ENCODE peak calls at places on chromosomes 2 and 18, in four cellular contexts. O, E, P and J are unnamed samples. For H3K27me3, the result is how much of the 10 kb centered on the place peaks cover.

GRCh38 chr2:210503622-210504300 is 27.2 kb upstream of the LANCL1 start:
- DNase-seq in P (no peak), O (no peak), E (no peak), J (no peak)

GRCh38 chr2:235582081-235582686 is 88.3 kb downstream of the AGAP1 start:
- DNase-seq in E (no peak), P (no peak), O (no peak), J (no peak)

GRCh38 chr2:212711851-212712250 is 173.2 kb upstream of the ERBB4 start:
- DNase-seq in O (no peak), P (no peak), E (no peak), J (no peak)

GRCh38 chr18:2082676-2083075 is 488.6 kb downstream of the METTL4 start:
- DNase-seq in E (no peak), P (no peak), O (no peak), J (no peak)

GRCh38 chr2:19140463-19141208 is 217.8 kb downstream of the OSR1 start:
- DNase-seq in O (no peak), P (no peak), E (no peak), J (no peak)

GRCh38 chr2:231397011-231397927 is 1.8 kb downstream of the B3GNT7 start:
- DNase-seq in O (no peak), E (no peak), P (no peak), J (no peak)

GRCh38 chr2:6934329-6934728 is 17.1 kb downstream of the RNF144A start:
- DNase-seq in O (no peak), P (no peak), E (no peak), J (no peak)

GRCh38 chr2:45072862-45073237 is 63.6 kb upstream of the SIX2 start:
- DNase-seq in E (no peak), O (no peak), P (no peak), J (no peak)

GRCh38 chr2:170824526-170825015 is 7.9 kb downstream of the GAD1 start:
- DNase-seq in P (no peak), O (no peak), E (no peak), J (no peak)

GRCh38 chr18:62838475-62839098 is 123.2 kb downstream of the PHLPP1 start:
- DNase-seq in O (no peak), P (no peak), E (peak), J (no peak)

GRCh38 chr18:76450912-76451421 is 44.1 kb downstream of the ZNF516 start:
- DNase-seq in P (no peak), O (no peak), E (peak), J (peak)

GRCh38 chr2:176642074-176642473 is 372.8 kb downstream of the MTX2 start:
- DNase-seq in O (no peak), P (no peak), E (peak), J (no peak)

GRCh38 chr2:215553946-215554345 is 118.1 kb upstream of the FN1 start:
- DNase-seq in P (no peak), O (no peak), E (no peak), J (no peak)

GRCh38 chr2:65537651-65538385 is 105.4 kb upstream of the SPRED2 start:
- DNase-seq in E (no peak), P (no peak), O (no peak), J (no peak)

GRCh38 chr2:152647417-152648010 is 69.7 kb downstream of the PRPF40A start:
- DNase-seq in P (peak), O (peak), E (no peak), J (peak)

GRCh38 chr18:10228380-10228779 is 226.1 kb upstream of the APCDD1 start:
- DNase-seq in P (no peak), E (no peak), O (no peak), J (no peak)

GRCh38 chr2:54465143-54465542 is 9.0 kb downstream of the SPTBN1 start:
- DNase-seq in P (no peak), E (no peak), O (no peak), J (no peak)

GRCh38 chr2:109531221-109531620 is 82.5 kb downstream of the SEPTIN10 start:
- DNase-seq in O (no peak), E (no peak), P (no peak), J (no peak)

GRCh38 chr2:66688951-66689350 is 254.0 kb downstream of the MEIS1 start:
- DNase-seq in E (no peak), O (no peak), P (no peak), J (no peak)

GRCh38 chr2:136131961-136132839 is 14.3 kb upstream of the CXCR4 start:
- DNase-seq in P (no peak), E (peak), O (peak), J (no peak)

GRCh38 chr2:131047920-131048560 is 45.2 kb downstream of the FAM168B start:
- DNase-seq in O (no peak), P (no peak), E (no peak), J (no peak)

GRCh38 chr2:99707592-99707991 is 217.8 kb upstream of the REV1 start:
- DNase-seq in E (no peak), O (no peak), P (no peak), J (no peak)

GRCh38 chr2:238644095-238645081 is 203.5 kb upstream of the TWIST2 start:
- DNase-seq in P (no peak), E (no peak), O (no peak), J (no peak)

GRCh38 chr2:26575836-26576564 is 65.2 kb downstream of the CIB4 start:
- DNase-seq in E (no peak), O (no peak), P (no peak), J (no peak)

GRCh38 chr2:209629622-209630021 is 142.0 kb upstream of the UNC80 start:
- DNase-seq in E (no peak), P (no peak), O (no peak), J (no peak)

GRCh38 chr2:17148298-17149228 is 369.7 kb downstream of the RAD51AP2 start:
- DNase-seq in P (no peak), O (peak), E (no peak), J (peak)

GRCh38 chr2:130908832-130909231 is 72.1 kb downstream of the ARHGEF4 start:
- DNase-seq in O (no peak), E (no peak), P (no peak), J (no peak)

GRCh38 chr2:197013098-197013497 is 86.6 kb upstream of the PGAP1 start:
- DNase-seq in P (no peak), O (no peak), E (no peak), J (no peak)

GRCh38 chr2:41283079-41283765 is 764.6 kb upstream of the PKDCC start:
- DNase-seq in P (no peak), O (no peak), E (no peak), J (no peak)

GRCh38 chr2:235728401-235729181 is 234.7 kb downstream of the AGAP1 start:
- DNase-seq in E (no peak), P (no peak), O (no peak), J (no peak)

GRCh38 chr2:85886585-85886984 is 2.2 kb downstream of the ST3GAL5 start:
- DNase-seq in E (no peak), O (no peak), P (peak), J (peak)

GRCh38 chr2:34102359-34102758 is 503.3 kb upstream of the FAM98A start:
- DNase-seq in E (no peak), P (no peak), O (no peak), J (no peak)

DNA sequence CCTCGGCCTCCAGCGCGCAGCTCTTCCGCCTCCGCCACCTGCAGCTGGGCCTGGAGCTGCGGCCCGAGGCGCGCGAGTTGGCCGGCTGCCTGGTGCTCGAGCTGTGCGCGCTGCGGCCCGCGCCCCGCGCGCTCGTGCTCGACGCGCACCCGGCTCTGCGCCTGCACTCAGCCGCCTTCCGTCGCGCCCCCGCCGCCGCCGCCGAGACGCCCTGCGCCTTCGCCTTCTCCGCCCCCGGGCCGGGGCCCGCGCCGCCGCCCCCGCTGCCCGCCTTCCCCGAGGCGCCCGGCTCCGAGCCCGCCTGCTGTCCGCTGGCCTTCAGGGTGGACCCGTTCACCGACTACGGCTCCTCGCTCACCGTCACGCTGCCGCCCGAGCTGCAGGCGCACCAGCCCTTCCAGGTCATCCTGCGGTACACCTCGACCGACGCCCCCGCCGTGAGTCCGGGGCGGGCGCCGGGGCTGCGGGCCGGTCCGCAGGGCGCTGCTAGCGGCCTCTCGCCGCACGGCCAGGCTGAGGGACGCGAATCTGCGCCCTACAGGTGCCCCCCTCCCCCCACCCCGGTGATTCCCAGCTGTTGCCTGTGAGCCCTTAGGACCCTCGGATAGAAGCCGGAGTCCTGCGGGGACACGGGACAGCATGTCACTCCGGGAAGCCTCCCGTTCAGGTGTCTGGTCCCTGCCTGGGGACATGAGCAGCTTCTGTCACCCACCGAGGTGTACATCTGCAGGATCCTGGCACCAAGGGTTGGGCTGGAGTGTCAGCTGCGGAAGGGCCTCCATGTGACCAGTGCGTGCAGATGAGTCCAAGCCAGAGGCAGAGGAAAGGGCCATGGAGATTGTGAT is 616 bp downstream of the RNPEPL1 start:
- DNase-seq in O (peak), P (peak), E (no peak), J (peak)
- TF ChIP-seq CTCF in O (no peak), P (no peak), E (no peak), J (no peak)

GRCh38 chr2:126679314-126679713 is 23.4 kb downstream of the GYPC start:
- DNase-seq in E (no peak), O (no peak), P (no peak), J (no peak)

GRCh38 chr2:126678278-126679073 is 22.5 kb downstream of the GYPC start:
- DNase-seq in P (no peak), O (no peak), E (no peak), J (no peak)

GRCh38 chr2:126685629-126686028 is 29.7 kb downstream of the GYPC start:
- DNase-seq in E (no peak), O (no peak), P (no peak), J (no peak)

GRCh38 chr2:126676814-126677538 is 21.0 kb downstream of the GYPC start:
- DNase-seq in O (no peak), E (no peak), P (no peak), J (no peak)

DNA sequence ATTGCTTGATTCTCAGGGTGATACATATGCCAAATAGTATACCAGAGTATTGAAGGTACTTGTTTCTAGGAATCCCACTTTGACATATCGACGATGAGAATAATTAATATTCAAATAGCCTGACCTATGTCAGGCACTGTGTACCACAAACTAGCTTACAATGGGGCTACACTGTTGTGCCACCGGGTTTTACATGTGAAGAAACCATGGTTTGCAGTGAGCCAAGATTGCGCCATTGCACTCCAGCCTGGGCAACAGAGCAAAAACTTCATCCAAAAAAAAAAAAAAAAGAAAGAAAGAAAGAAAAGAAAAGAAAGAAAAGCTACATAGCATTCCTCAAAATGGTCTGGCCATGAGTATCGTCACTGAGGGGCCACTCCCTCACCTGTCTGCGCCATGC is 25.5 kb downstream of the GYPC start:
- DNase-seq in E (no peak), O (no peak), P (no peak), J (no peak)
- H3K27me3 ChIP-seq in E (under half), O (under half), P (under half), J (under half)

DNA sequence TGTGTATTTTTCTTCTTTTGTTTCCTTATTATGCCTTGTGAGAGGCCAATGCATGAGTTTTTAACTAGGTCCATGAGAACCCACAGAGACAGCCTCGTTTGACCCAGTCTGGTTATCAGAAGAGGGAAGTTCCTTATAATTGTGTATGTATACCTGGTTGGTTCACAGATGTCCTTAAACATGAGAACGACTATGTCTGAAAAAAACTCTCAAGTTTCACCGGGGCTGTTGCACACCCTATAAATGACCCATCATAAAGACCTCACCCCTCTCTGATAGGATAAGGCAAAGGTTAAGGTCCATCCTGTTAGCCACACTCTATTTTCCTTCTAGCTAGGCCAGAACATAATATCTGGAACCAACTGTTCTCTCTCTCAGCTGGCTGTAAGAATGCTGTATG is 42.7 kb upstream of the MSH2 start:
- DNase-seq in P (no peak), E (no peak), O (no peak), J (no peak)
- TF ChIP-seq EP300 in P (no peak), E (no peak), O (no peak), J (no peak)

DNA sequence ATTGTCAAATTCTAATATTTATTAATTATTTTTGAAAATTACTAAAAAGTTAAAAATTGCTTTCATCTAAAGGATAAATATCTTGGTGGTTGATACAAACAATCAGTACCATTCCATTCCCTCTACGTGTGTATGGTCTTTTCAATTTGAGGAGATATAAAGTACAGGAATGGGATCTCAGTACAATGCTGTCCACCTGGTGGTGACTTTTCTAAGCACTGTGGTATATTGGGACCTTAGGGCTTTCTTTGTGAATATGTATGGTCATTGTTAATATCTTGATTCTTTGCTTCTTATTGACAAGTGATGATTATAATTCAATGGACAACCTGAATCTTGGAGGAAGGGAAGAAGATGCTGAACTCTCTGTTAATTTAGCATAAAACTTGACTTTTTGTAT is 83.1 kb downstream of the NBEAL1 start:
- DNase-seq in E (no peak), O (no peak), P (no peak), J (no peak)
- TF ChIP-seq CTCF in E (peak), O (no peak), P (no peak), J (no peak)

DNA sequence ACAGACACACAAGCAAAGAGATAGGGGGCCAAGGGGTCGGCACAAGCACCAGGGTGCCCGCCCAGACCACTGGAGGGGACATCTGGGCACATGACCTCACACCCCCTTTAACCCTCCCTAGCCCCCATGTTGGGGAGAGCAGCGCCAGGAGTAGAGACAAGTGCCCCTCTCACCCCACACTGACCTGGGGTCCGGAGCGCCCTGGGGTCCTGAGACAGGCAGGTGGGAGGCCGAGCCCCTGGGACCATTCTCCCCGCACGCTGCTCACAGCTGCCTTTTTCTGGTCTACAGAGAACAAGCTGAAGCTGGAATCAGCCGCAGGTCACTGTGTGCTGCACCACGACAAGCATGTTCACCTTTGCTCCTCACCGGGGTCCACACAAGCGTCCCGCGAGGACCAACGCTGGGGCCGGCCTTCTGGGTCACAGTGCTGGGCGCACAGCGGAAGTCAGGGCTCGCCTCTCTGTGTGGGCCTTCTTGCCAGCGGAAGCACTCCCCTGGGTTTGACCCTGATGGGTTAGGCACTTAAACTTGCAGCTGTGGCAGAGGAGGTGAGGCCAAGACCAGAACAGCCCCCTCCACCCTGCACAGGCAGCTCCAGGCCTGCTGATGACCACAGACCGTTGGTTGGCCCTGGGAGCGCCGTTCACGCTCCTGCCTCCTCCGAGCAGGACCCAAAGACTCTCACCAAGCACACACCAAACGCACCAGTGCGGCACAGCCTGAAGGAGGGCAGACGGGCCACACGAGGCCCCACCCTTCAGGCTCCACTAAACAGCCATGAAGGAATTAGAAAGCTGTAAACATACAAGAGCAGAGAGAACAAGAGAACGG is 275.3 kb downstream of the EIPR1 start:
- DNase-seq in P (no peak), E (no peak), O (no peak), J (no peak)
- H3K27me3 ChIP-seq in P (under half), E (under half), O (under half), J (under half)

DNA sequence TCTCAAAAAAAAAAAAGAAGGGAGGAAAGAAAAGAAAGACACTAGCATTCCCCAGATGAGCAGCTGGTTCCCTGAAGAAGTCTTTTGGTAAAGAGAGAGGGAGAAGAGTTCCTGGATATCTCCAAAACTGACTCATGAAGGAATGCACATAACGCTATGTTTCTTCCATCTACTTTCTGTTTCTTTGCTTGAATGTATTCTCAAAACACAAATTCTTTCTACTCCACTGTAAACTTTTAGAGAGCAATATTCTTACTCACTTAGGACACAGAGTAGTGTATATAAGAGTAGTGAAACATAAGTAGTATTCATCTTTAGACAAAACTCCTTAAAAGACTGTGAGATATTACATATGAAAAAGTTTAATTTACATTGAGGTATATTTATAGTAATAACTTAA is 64.2 kb downstream of the TRIP12 start:
- DNase-seq in E (no peak), P (no peak), O (no peak), J (no peak)
- TF ChIP-seq EP300 in E (no peak), P (no peak), O (no peak), J (no peak)

GRCh38 chr18:68024716-68025115 is 508.2 kb upstream of the DSEL start:
- DNase-seq in P (no peak), O (no peak), E (no peak), J (no peak)
- TF ChIP-seq CTCF in P (no peak), O (no peak), E (no peak), J (no peak)

DNA sequence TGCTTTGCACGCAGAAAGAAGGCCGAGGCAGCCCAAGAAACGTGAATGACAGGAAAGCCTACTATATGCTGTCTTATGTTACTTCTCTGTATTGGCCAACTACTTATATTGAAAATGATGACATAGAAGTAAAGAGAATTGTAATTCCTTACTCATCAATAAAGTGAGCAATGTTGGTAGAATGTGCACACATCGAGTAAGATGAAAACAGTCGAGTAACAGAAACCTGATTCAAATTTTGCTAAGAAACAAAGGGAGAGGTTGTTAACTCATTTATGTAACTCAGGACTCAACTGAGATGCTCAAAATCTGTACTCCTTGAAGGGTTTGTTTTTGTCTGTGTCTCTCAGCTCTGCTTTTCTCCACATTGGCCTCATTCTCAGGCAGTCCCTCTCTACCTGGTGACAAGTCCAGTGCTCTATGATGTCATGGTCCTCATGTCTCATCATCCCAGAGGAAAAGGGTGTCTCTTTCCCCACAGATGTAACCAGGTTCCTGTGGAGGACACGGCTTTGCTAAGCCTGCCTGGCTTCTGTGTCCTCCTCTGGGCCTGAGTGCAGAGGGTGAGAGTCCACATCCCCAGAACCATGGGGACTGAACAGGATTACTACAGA is 30.3 kb upstream of the CCDC93 start:
- DNase-seq in O (no peak), E (no peak), P (no peak), J (no peak)
- H3K27me3 ChIP-seq in O (under half), E (under half), P (under half), J (under half)

GRCh38 chr2:180705122-180705521 is 275.3 kb upstream of the UBE2E3 start:
- DNase-seq in P (no peak), E (no peak), O (no peak), J (no peak)
- TF ChIP-seq EP300 in P (no peak), E (no peak), O (no peak), J (no peak)